ENCODE peak calls at places on chromosome 3, in seven cellular contexts. U, F, Q, D, L, V and I are unnamed samples.

GRCh38 chr3:171915275-171915674 is 72.1 kb downstream of the TMEM212 start:
- DNase-seq in L (no peak), V (no peak), D (no peak), U (no peak), Q (no peak), F (no peak), I (no peak)

GRCh38 chr3:38354588-38355344 is 8.2 kb downstream of the XYLB start:
- DNase-seq in Q (no peak), F (no peak), U (no peak), L (peak; percentile 37), D (no peak), V (peak; percentile 66), I (no peak)

GRCh38 chr3:15205934-15206661 is at the start of gene CAPN7:
- DNase-seq in D (peak; percentile 97), L (peak; percentile 96), Q (peak; percentile 98), F (peak; percentile 98), U (peak; percentile 95), V (peak; percentile 79), I (peak; percentile 93)

GRCh38 chr3:17119198-17120072 is 234.7 kb downstream of the PLCL2 start:
- DNase-seq in U (no peak), Q (no peak), V (no peak), D (no peak), F (no peak), L (no peak), I (no peak)

GRCh38 chr3:38040400-38040799 is 1.4 kb downstream of the DLEC1 start:
- DNase-seq in V (no peak), L (peak; percentile 42), Q (no peak), D (no peak), F (no peak), U (no peak), I (no peak)

GRCh38 chr3:77420316-77420715 is 380.4 kb downstream of the ROBO2 start:
- DNase-seq in L (peak; percentile 0), U (no peak), Q (no peak), F (no peak), V (no peak), D (no peak), I (no peak)

GRCh38 chr3:180698760-180699270 is 19.5 kb upstream of the CCDC39 start:
- DNase-seq in L (no peak), F (no peak), D (no peak), V (peak; percentile 58), U (no peak), Q (no peak), I (no peak)

GRCh38 chr3:19825175-19825574 is 108.8 kb downstream of the EFHB start:
- DNase-seq in D (no peak), U (no peak), Q (no peak), V (no peak), L (no peak), F (no peak), I (no peak)

GRCh38 chr3:186002884-186003472 is 65.2 kb upstream of the TRA2B start:
- DNase-seq in U (no peak), V (peak; percentile 37), F (no peak), Q (peak; percentile 30), D (peak; percentile 34), L (peak; percentile 8), I (peak; percentile 49)

GRCh38 chr3:81666502-81667121 is 94.8 kb downstream of the GBE1 start:
- DNase-seq in V (peak; percentile 30), D (peak; percentile 21), L (peak; percentile 11), Q (peak; percentile 14), F (no peak), U (no peak), I (no peak)

GRCh38 chr3:175346573-175347356 is 487.6 kb downstream of the NAALADL2 start:
- DNase-seq in D (no peak), F (peak; percentile 69), Q (no peak), V (peak; percentile 93), U (peak; percentile 64), L (peak; percentile 79), I (no peak)

GRCh38 chr3:179615458-179616173 is 11.0 kb downstream of the NDUFB5 start:
- DNase-seq in D (no peak), L (no peak), Q (no peak), U (no peak), F (no peak), V (no peak), I (no peak)

GRCh38 chr3:13479332-13479581 is 849 bp upstream of the HDAC11 start:
- DNase-seq in U (peak; percentile 41), D (peak; percentile 24), V (no peak), Q (peak; percentile 59), L (no peak), F (no peak), I (peak; percentile 86)

GRCh38 chr3:72746412-72747411 is 101.5 kb downstream of the SHQ1 start:
- DNase-seq in L (no peak), Q (no peak), F (no peak), V (peak; percentile 47), D (peak; percentile 37), U (no peak), I (no peak)

GRCh38 chr3:13536832-13537231 is 12.1 kb upstream of the FBLN2 start:
- DNase-seq in L (no peak), U (no peak), D (no peak), F (no peak), Q (no peak), V (no peak), I (peak; percentile 45)

GRCh38 chr3:141231923-141232861 is 567 bp downstream of the PXYLP1 start:
- DNase-seq in V (peak; percentile 15), U (no peak), Q (peak; percentile 67), L (peak; percentile 54), D (peak; percentile 58), F (peak; percentile 76), I (peak; percentile 83)

GRCh38 chr3:21955406-21955805 is 204.4 kb upstream of the ZNF385D start:
- DNase-seq in V (no peak), D (no peak), F (no peak), L (no peak), U (no peak), Q (no peak), I (no peak)

GRCh38 chr3:21960033-21960432 is 209.0 kb upstream of the ZNF385D start:
- DNase-seq in V (no peak), F (no peak), L (no peak), U (no peak), D (no peak), Q (no peak), I (no peak)

DNA sequence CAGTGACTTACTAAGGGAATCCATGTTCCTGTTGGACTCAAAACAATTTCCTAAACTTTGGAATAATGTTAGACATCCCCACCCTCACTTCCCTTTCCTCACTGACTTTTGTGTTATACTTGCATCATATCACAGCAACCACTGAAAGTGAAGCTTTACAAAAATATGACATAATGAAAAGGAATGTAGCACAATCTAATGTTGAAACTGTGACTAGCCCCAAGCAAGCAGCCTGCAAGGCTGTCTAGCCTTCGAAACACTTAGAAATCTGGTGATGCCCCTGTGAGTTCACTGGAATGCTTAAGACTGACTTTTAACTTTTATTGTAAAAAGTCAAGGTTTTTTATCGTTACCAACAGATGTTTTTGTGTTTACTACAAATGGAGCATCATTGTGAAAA is 203.7 kb upstream of the ZNF385D start:
- DNase-seq in D (no peak), F (no peak), L (no peak), U (no peak), V (peak; percentile 50), Q (no peak), I (no peak)
- H3K4me3 ChIP-seq in D (no peak overlapping the region), F (no peak overlapping the region), L (no peak overlapping the region), U (no peak overlapping the region), V (no peak overlapping the region), Q (no peak overlapping the region), I (no peak overlapping the region)

DNA sequence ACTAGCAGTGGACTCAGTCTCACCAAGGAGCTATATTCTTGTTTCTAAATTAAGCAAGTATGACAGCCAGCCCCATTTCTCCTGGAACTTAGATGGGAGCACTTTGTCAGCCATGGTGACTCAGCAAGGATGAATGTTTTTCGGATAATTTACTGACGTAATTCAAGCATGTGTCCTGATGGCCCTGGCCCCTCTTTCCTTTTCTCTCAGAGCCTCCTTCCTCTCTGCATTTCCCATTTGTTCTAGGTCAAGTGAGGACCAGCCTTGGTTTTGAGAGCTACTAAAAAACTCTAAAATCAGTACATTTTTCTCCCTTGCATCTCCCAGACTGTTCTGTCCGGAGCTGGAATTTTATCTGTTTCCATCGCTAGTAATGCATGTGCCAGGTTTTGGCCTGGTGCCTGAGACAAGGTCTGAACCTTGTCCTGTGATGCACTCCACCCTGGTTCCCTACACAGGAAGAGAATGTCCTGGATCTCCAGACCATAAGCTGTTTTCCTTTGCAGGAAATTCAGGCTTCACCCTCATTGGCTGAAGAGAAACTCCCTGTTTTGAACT is 256.6 kb upstream of the ROPN1 start:
- DNase-seq in D (no peak), Q (peak; percentile 52), L (peak; percentile 91), V (peak; percentile 58), F (peak; percentile 70), U (peak; percentile 57), I (no peak)
- H3K4me3 ChIP-seq in D (no peak overlapping the region), Q (no peak overlapping the region), L (no peak overlapping the region), V (no peak overlapping the region), F (no peak overlapping the region), U (peak overlapping the region; percentile 16), I (no peak overlapping the region)

GRCh38 chr3:133504736-133505135 is 68.8 kb upstream of the CDV3 start:
- DNase-seq in V (no peak), Q (no peak), U (no peak), D (no peak), F (no peak), L (no peak), I (no peak)

GRCh38 chr3:133506215-133506901 is 67.1 kb upstream of the CDV3 start:
- DNase-seq in U (no peak), L (peak; percentile 59), F (no peak), V (no peak), D (no peak), Q (no peak), I (no peak)

GRCh38 chr3:133503409-133503808 is 70.1 kb upstream of the CDV3 start:
- DNase-seq in U (no peak), D (no peak), V (peak; percentile 48), L (no peak), F (no peak), Q (no peak), I (no peak)

GRCh38 chr3:133509482-133509881 is 64.0 kb upstream of the CDV3 start:
- DNase-seq in V (no peak), U (no peak), Q (no peak), D (no peak), L (no peak), F (no peak), I (no peak)

DNA sequence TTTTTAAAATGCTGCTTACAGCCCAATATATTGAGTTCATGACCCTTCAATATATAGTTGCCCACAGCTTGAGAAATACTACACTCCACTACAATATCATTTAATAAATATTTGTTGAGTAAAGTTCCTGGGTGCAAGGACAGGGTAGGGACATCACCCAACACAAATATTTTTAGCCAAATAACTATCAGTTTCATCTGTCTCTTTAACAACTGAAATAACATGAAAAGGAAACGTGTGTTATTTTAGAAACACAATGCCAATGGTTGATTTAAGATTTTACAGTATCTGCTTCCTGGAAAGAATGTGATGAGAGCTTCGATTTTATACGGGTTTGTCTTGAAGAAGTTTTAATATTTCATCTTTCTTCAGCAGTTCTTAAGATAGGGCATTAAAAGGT is 67.7 kb upstream of the CDV3 start:
- DNase-seq in Q (no peak), F (no peak), D (no peak), L (no peak), U (no peak), V (no peak), I (no peak)
- H3K4me3 ChIP-seq in Q (no peak overlapping the region), F (no peak overlapping the region), D (no peak overlapping the region), L (no peak overlapping the region), U (no peak overlapping the region), V (no peak overlapping the region), I (no peak overlapping the region)

DNA sequence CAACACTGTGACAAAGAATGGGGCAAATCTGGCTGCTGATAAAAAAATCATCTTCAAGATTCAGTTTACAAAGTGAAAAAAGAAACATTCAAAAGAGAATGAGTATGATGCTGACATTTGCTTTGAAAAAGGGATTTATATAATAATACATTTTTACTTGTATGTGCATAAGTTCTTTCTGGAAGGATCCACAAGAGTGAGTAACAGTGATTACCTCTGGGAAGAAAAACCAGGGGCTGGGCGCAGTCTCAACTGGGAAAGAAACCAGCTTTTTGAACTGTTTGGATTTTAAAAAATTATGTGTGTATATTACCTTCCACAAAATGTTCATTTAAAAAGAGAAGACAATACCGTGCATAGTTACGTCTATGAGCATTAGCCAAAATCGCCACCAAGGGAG is 1.3 kb downstream of the CLEC3B start:
- DNase-seq in F (no peak), D (no peak), U (no peak), L (no peak), V (no peak), Q (no peak), I (no peak)
- H3K4me3 ChIP-seq in F (no peak overlapping the region), D (no peak overlapping the region), U (peak overlapping the region; percentile 40), L (no peak overlapping the region), V (no peak overlapping the region), Q (no peak overlapping the region), I (no peak overlapping the region)